ENCODE peak calls at places on chromosome 19, in nine cellular contexts. E, G, Q, C, K, B, D, T and W are unnamed samples.
A peak's percentile ranks its signal among the peaks of the same experiment; 100 is the strongest.

GRCh38 chr19:46076951-46077814 is 36.4 kb upstream of the IGFL4 start:
- DNase-seq in E (peak; percentile 87), G (no peak), Q (peak; percentile 39), C (no peak), K (no peak), B (peak; percentile 75), D (peak; percentile 91), T (no peak), W (peak; percentile 67)

GRCh38 chr19:48745208-48745995 is 1.3 kb downstream of the IZUMO1 start:
- DNase-seq in E (peak; percentile 85), G (peak; percentile 40), Q (no peak), C (peak; percentile 40), K (no peak), B (peak; percentile 65), D (peak; percentile 53), T (no peak), W (no peak)

GRCh38 chr19:18915639-18916038 is 3.5 kb downstream of the COPE start:
- DNase-seq in E (peak; percentile 45), G (no peak), Q (no peak), C (peak; percentile 9), K (no peak), B (peak; percentile 83), D (no peak), T (no peak), W (no peak)

GRCh38 chr19:27966390-27966816 is 1246.5 kb downstream of the UQCRFS1 start:
- DNase-seq in E (no peak), G (no peak), Q (no peak), C (no peak), K (no peak), B (no peak), D (peak; percentile 9), T (no peak), W (no peak)

GRCh38 chr19:36257512-36257876 is 42.6 kb downstream of the ZNF146 start:
- DNase-seq in E (peak; percentile 86), G (no peak), Q (no peak), C (no peak), K (no peak), B (no peak), D (no peak), T (no peak), W (no peak)

GRCh38 chr19:9183000-9183399 is 4.2 kb downstream of the OR7D2 start:
- DNase-seq in E (no peak), G (no peak), Q (no peak), C (no peak), K (no peak), B (no peak), D (no peak), T (no peak), W (no peak)

GRCh38 chr19:13954185-13954584 is 1.9 kb downstream of the DCAF15 start:
- DNase-seq in E (no peak), G (no peak), Q (no peak), C (no peak), K (no peak), B (no peak), D (no peak), T (no peak), W (no peak)

GRCh38 chr19:16442386-16443276 is 29.1 kb downstream of the EPS15L1 start:
- DNase-seq in E (no peak), G (no peak), Q (no peak), C (no peak), K (no peak), B (no peak), D (peak; percentile 17), T (no peak), W (peak; percentile 69)